ENCODE peak calls at places on chromosomes 6 and 20, in five cellular contexts. K is cardiac fibroblast, V is Ammon's horn, J is D341Med, L is Calu3. Y is an unnamed sample.

GRCh38 chr6:158861686-158862381 is 42.7 kb upstream of the EZR start:
- DNase-seq in K (no peak), V (no peak), J (no peak), L (no peak), Y (no peak)

GRCh38 chr20:19934792-19935491 is 82.2 kb upstream of the NAA20 start:
- DNase-seq in K (no peak), V (peak), J (no peak), L (peak), Y (no peak)

GRCh38 chr6:25689966-25690365 is 38.0 kb downstream of the SCGN start:
- DNase-seq in K (no peak), V (no peak), J (no peak), L (no peak), Y (no peak)

GRCh38 chr6:24910850-24911712 is 24.7 kb downstream of the RIPOR2 start:
- DNase-seq in K (peak), V (peak), J (peak), L (peak), Y (peak)

GRCh38 chr20:36468149-36469000 is 72.9 kb upstream of the MYL9 start:
- DNase-seq in K (no peak), V (peak), J (no peak), L (no peak), Y (no peak)

GRCh38 chr6:3294921-3295871 is 36.4 kb downstream of the PSMG4 start:
- DNase-seq in K (no peak), V (peak), J (peak), L (peak), Y (no peak)

GRCh38 chr6:135858941-135859340 is 7.4 kb downstream of the PDE7B start:
- DNase-seq in K (no peak), V (no peak), J (no peak), L (no peak), Y (no peak)

GRCh38 chr6:143232849-143233248 is 172.2 kb downstream of the AIG1 start:
- DNase-seq in K (peak), V (no peak), J (peak), L (peak), Y (peak)

GRCh38 chr6:32825966-32826365 is 9.2 kb upstream of the HLA-DOB start:
- DNase-seq in K (peak), V (peak), J (no peak), L (peak), Y (peak)

GRCh38 chr6:167825759-167826229 is 917 bp upstream of the AFDN start:
- DNase-seq in K (no peak), V (no peak), J (peak), L (peak), Y (peak)

GRCh38 chr20:6058684-6059295 is 4.9 kb upstream of the LRRN4 start:
- DNase-seq in K (peak), V (no peak), J (no peak), L (no peak), Y (peak)

GRCh38 chr6:82954351-82954750 is 111.3 kb downstream of the UBE3D start:
- DNase-seq in K (no peak), V (no peak), J (no peak), L (no peak), Y (no peak)

GRCh38 chr6:43949451-43950110 is 177.7 kb downstream of the MRPL14 start:
- DNase-seq in K (no peak), V (no peak), J (no peak), L (no peak), Y (peak)

GRCh38 chr6:165835410-165835851 is 172.4 kb upstream of the PDE10A start:
- DNase-seq in K (no peak), V (no peak), J (no peak), L (no peak), Y (no peak)

GRCh38 chr6:27893059-27893835 is 18.9 kb downstream of the OR2B2 start:
- DNase-seq in K (peak), V (peak), J (peak), L (peak), Y (peak)

GRCh38 chr6:168044521-168045130 is 34.4 kb downstream of the FRMD1 start:
- DNase-seq in K (no peak), V (no peak), J (no peak), L (no peak), Y (no peak)

GRCh38 chr6:81939774-81940165 is 187.3 kb upstream of the TENT5A start:
- DNase-seq in K (peak), V (no peak), J (no peak), L (no peak), Y (no peak)

GRCh38 chr6:474454-475185 is 83.1 kb downstream of the IRF4 start:
- DNase-seq in K (no peak), V (peak), J (peak), L (no peak), Y (no peak)

GRCh38 chr6:84847349-84848160 is 83.2 kb upstream of the TBX18 start:
- DNase-seq in K (peak), V (no peak), J (no peak), L (no peak), Y (no peak)

GRCh38 chr6:33787954-33788693 is 806 bp downstream of the LEMD2 start:
- DNase-seq in K (peak), V (peak), J (peak), L (peak), Y (peak)

GRCh38 chr20:7458459-7458858 is 481.8 kb downstream of the HAO1 start:
- DNase-seq in K (no peak), V (no peak), J (no peak), L (no peak), Y (no peak)

GRCh38 chr20:61185841-61186601 is 66.0 kb upstream of the CDH4 start:
- DNase-seq in K (peak), V (no peak), J (no peak), L (peak), Y (peak)

GRCh38 chr6:109336221-109336955 is 45.9 kb downstream of the CD164 start:
- DNase-seq in K (peak), V (no peak), J (no peak), L (peak), Y (peak)